ENCODE peak calls at places on chromosome 10, in eight cellular contexts. O is IMR-90, C is body of pancreas, M is psoas muscle, N is lower lobe of right lung, Q is A673, L is heart left ventricle, Z is upper lobe of left lung. K is an unnamed sample. For H3K4me1, the result is how much of the 10 kb centered on the place peaks cover.

GRCh38 chr10:99667108-99667751 is 7.9 kb downstream of the ENTPD7 start:
- DNase-seq in O (peak), C (peak), M (no peak), N (no peak), Q (no peak), L (no peak), Z (no peak), K (no peak)

GRCh38 chr10:32961343-32961891 is 3.4 kb upstream of the ITGB1 start:
- DNase-seq in O (no peak), C (no peak), M (no peak), N (no peak), Q (no peak), L (no peak), Z (no peak), K (no peak)

GRCh38 chr10:1472178-1472577 is 265.1 kb downstream of the ADARB2 start:
- DNase-seq in O (no peak), C (no peak), M (no peak), N (no peak), Q (no peak), L (no peak), Z (no peak), K (no peak)

GRCh38 chr10:1939016-1939415 is 201.7 kb upstream of the ADARB2 start:
- DNase-seq in O (no peak), C (no peak), M (no peak), N (no peak), Q (no peak), L (no peak), Z (no peak), K (no peak)

GRCh38 chr10:61068471-61068870 is 124.5 kb upstream of the RHOBTB1 start:
- DNase-seq in O (no peak), C (no peak), M (no peak), N (no peak), Q (no peak), L (no peak), Z (no peak), K (no peak)

GRCh38 chr10:13587367-13587766 is 602 bp downstream of the PRPF18 start:
- DNase-seq in O (no peak), C (no peak), M (peak), N (no peak), Q (no peak), L (no peak), Z (no peak), K (no peak)

GRCh38 chr10:88830643-88831277 is 20.9 kb downstream of the ANKRD22 start:
- DNase-seq in O (no peak), C (no peak), M (no peak), N (no peak), Q (no peak), L (no peak), Z (no peak), K (no peak)

GRCh38 chr10:5692476-5693358 is 8.1 kb downstream of the TASOR2 start:
- DNase-seq in O (peak), C (peak), M (peak), N (peak), Q (peak), L (peak), Z (peak), K (peak)

GRCh38 chr10:43257210-43258031 is 9.4 kb downstream of the RASGEF1A start:
- DNase-seq in O (no peak), C (no peak), M (no peak), N (no peak), Q (no peak), L (no peak), Z (no peak), K (no peak)

GRCh38 chr10:75211007-75211735 is 575 bp downstream of the VDAC2 start:
- DNase-seq in O (peak), C (peak), M (no peak), N (no peak), Q (peak), L (no peak), Z (peak), K (no peak)

GRCh38 chr10:105269011-105269410 is 627.9 kb downstream of the SORCS3 start:
- DNase-seq in O (no peak), C (no peak), M (no peak), N (no peak), Q (no peak), L (no peak), Z (no peak), K (no peak)

GRCh38 chr10:105262666-105263065 is 621.6 kb downstream of the SORCS3 start:
- DNase-seq in O (no peak), C (no peak), M (no peak), N (no peak), Q (no peak), L (no peak), Z (no peak), K (no peak)

GRCh38 chr10:105269689-105270088 is 628.6 kb downstream of the SORCS3 start:
- DNase-seq in O (no peak), C (no peak), M (no peak), N (no peak), Q (no peak), L (no peak), Z (no peak), K (no peak)

DNA sequence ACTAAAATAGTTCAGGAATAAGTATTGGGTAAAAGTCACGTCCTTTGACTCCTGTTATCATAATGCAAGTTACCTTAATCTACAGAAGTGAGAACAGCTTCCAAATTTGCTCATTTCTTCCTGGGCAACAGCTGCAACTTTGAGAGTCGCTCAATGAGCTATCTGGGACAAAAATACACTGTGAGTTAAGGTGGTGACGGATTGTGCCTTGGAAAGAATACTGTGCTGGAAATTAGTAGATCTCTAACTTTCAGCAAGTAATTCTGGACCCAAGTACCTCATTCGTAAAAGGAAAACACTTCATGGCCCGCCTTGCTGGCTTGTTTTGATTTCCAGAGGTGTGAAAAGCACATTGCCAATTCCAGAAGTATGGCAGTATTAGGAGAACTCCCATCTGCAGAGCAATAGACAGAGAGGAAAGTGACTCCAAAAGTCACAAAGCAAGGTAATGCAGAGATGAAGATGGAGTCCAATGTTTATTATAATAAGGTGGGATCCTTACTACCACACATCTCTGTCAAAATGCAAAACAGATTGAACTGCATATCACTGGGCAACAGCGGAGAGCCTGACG is 626.0 kb downstream of the SORCS3 start:
- DNase-seq in O (no peak), C (no peak), M (no peak), N (no peak), Q (no peak), L (no peak), Z (no peak), K (no peak)
- H3K4me1 ChIP-seq in O (under half), C (under half), M (under half), N (under half), Q (under half), L (under half), Z (under half), K (under half)

DNA sequence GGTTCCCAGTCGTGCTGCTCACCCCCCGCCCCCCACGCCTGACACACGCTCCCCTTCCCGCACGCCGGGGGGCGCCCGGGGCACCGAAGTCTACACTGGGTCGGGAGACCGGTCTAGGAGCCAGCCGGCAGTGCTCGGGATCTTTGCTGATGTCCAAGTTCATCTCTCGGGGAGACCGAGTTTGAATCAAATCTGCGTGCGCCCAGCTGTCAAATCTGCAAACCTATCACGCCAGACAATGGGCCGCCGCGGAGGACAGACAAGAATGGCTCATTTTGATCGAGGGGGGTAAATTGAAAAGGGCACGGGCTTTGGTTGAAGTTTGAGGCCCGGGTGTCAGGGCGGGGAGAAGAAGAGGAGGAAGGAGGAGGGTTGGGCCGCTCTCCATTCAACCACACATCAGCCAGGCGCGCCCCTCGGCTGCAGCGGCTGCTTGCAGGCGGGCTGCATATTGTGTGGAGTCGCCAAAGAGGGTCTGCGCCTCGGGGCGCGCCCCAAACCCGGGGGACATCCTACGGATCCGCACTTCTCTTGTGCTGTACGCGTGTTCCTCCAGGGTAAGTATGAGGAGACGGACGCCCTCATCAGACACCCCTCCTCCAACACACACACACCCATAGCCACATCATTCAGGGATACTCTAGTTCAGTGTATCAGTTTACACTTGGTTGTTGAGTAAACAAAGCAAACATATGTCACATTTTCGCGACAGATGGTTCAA is 1.3 kb upstream of the GFRA1 start:
- DNase-seq in O (no peak), C (no peak), M (no peak), N (no peak), Q (no peak), L (no peak), Z (no peak), K (peak)
- H3K27ac ChIP-seq in O (no peak), C (no peak), M (no peak), N (no peak), Q (no peak), L (no peak), Z (no peak), K (no peak)

GRCh38 chr10:21524131-21524525 is 1.4 kb downstream of the SKIDA1 start:
- DNase-seq in O (no peak), C (no peak), M (no peak), N (no peak), Q (no peak), L (no peak), Z (no peak), K (no peak)
- H3K4me3 ChIP-seq in O (peak), C (no peak), M (peak), N (peak), Q (peak), L (peak), Z (no peak), K (peak)

GRCh38 chr10:95542330-95542729 is 18.8 kb downstream of the SORBS1 start:
- DNase-seq in O (no peak), C (no peak), M (no peak), N (no peak), Q (no peak), L (no peak), Z (no peak), K (no peak)

GRCh38 chr10:95542761-95543160 is 18.4 kb downstream of the SORBS1 start:
- DNase-seq in O (no peak), C (no peak), M (no peak), N (no peak), Q (no peak), L (no peak), Z (no peak), K (no peak)

GRCh38 chr10:95543459-95543858 is 17.7 kb downstream of the SORBS1 start:
- DNase-seq in O (no peak), C (no peak), M (no peak), N (no peak), Q (no peak), L (no peak), Z (no peak), K (no peak)

GRCh38 chr10:95539560-95540284 is 21.4 kb downstream of the SORBS1 start:
- DNase-seq in O (no peak), C (no peak), M (no peak), N (no peak), Q (no peak), L (no peak), Z (no peak), K (no peak)

DNA sequence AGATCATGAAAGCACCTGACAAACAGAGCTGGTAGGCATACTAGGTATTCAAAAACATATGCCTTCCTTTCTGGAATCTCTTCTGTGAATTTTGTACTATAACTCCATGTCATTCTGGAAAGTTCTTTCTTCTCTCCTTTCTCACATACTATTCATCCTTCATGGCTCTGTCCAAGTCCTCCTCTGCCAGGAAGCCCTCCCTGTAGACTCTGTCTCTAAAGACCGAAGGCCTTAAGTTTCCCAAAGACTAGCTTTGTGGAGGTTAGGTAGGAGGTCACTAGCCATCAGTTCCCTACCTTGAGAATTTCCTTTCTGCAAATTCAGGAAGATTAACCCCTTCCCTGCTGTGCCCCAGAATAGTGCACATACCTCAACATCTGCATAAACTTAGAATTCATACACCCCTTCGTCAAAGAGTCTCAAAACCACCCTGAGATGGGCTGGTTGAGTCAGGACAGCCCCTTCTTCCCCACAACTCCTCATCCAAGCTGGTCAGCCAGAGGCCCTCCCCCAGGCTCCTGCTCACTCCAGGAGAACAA is 20.6 kb downstream of the SORBS1 start:
- DNase-seq in O (no peak), C (no peak), M (no peak), N (no peak), Q (no peak), L (no peak), Z (no peak), K (no peak)
- H3K4me1 ChIP-seq in O (under half), C (half or more), M (half or more), N (half or more), Q (under half), L (half or more), Z (under half), K (under half)

GRCh38 chr10:49608166-49608758 is 1.8 kb upstream of the SLC18A3 start:
- DNase-seq in O (no peak), C (no peak), M (no peak), N (no peak), Q (no peak), L (no peak), Z (no peak), K (no peak)
- H3K27ac ChIP-seq in O (no peak), C (no peak), M (no peak), N (no peak), Q (no peak), L (no peak), Z (no peak), K (no peak)

GRCh38 chr10:127148066-127148932 is 48.1 kb downstream of the INSYN2A start:
- DNase-seq in O (peak), C (no peak), M (no peak), N (no peak), Q (peak), L (no peak), Z (no peak), K (no peak)
- H3K4me3 ChIP-seq in O (peak), C (no peak), M (no peak), N (no peak), Q (no peak), L (no peak), Z (no peak), K (no peak)

K was measured in right cardiac atrium.